ENCODE peak calls at places on chromosomes 6 and 20, in ten cellular contexts. One of them, this sample, is unnamed.
A peak's percentile ranks its signal among the peaks of the same experiment; 100 is the strongest.

GRCh38 chr6:83198486-83199172 is 5.5 kb downstream of the RWDD2A start:
- DNase-seq in CD8-positive, alpha-beta memory T cell: no peak
- DNase-seq in H9: no peak
- DNase-seq in fibroblast of lung: peak; percentile 60
- DNase-seq in upper lobe of right lung: no peak
- DNase-seq in heart right ventricle: no peak
- DNase-seq in A673: no peak
- DNase-seq in colonic mucosa: no peak
- DNase-seq in mammary epithelial cell: no peak
- DNase-seq in SJCRH30: no peak
- DNase-seq in this sample: peak; percentile 78

GRCh38 chr6:68296126-68296525 is 339.0 kb upstream of the ADGRB3 start:
- DNase-seq in CD8-positive, alpha-beta memory T cell: no peak
- DNase-seq in H9: no peak
- DNase-seq in fibroblast of lung: peak; percentile 67
- DNase-seq in upper lobe of right lung: no peak
- DNase-seq in heart right ventricle: no peak
- DNase-seq in A673: no peak
- DNase-seq in colonic mucosa: no peak
- DNase-seq in mammary epithelial cell: no peak
- DNase-seq in SJCRH30: no peak
- DNase-seq in this sample: no peak

GRCh38 chr6:11662323-11662722 is 116.3 kb downstream of the ADTRP start:
- DNase-seq in CD8-positive, alpha-beta memory T cell: no peak
- DNase-seq in H9: no peak
- DNase-seq in fibroblast of lung: no peak
- DNase-seq in upper lobe of right lung: no peak
- DNase-seq in heart right ventricle: no peak
- DNase-seq in A673: no peak
- DNase-seq in colonic mucosa: no peak
- DNase-seq in mammary epithelial cell: no peak
- DNase-seq in SJCRH30: no peak
- DNase-seq in this sample: no peak

GRCh38 chr6:111552999-111553398 is 52.7 kb downstream of the TRAF3IP2 start:
- DNase-seq in CD8-positive, alpha-beta memory T cell: no peak
- DNase-seq in H9: no peak
- DNase-seq in fibroblast of lung: no peak
- DNase-seq in upper lobe of right lung: no peak
- DNase-seq in heart right ventricle: no peak
- DNase-seq in A673: no peak
- DNase-seq in colonic mucosa: no peak
- DNase-seq in mammary epithelial cell: no peak
- DNase-seq in SJCRH30: no peak
- DNase-seq in this sample: no peak

GRCh38 chr20:48092596-48093280 is 307.5 kb upstream of the SULF2 start:
- DNase-seq in CD8-positive, alpha-beta memory T cell: no peak
- DNase-seq in H9: no peak
- DNase-seq in fibroblast of lung: peak; percentile 62
- DNase-seq in upper lobe of right lung: peak; percentile 55
- DNase-seq in heart right ventricle: no peak
- DNase-seq in A673: no peak
- DNase-seq in colonic mucosa: no peak
- DNase-seq in mammary epithelial cell: no peak
- DNase-seq in SJCRH30: no peak
- DNase-seq in this sample: no peak

GRCh38 chr20:1968958-1969357 is 24.9 kb downstream of the PDYN start:
- DNase-seq in CD8-positive, alpha-beta memory T cell: no peak
- DNase-seq in H9: no peak
- DNase-seq in fibroblast of lung: no peak
- DNase-seq in upper lobe of right lung: no peak
- DNase-seq in heart right ventricle: no peak
- DNase-seq in A673: no peak
- DNase-seq in colonic mucosa: no peak
- DNase-seq in mammary epithelial cell: no peak
- DNase-seq in SJCRH30: no peak
- DNase-seq in this sample: no peak

GRCh38 chr6:139291813-139292619 is at the start of gene TXLNB:
- DNase-seq in CD8-positive, alpha-beta memory T cell: peak; percentile 84
- DNase-seq in H9: peak; percentile 43
- DNase-seq in fibroblast of lung: peak; percentile 88
- DNase-seq in upper lobe of right lung: peak; percentile 79
- DNase-seq in heart right ventricle: peak; percentile 83
- DNase-seq in A673: no peak
- DNase-seq in colonic mucosa: peak; percentile 65
- DNase-seq in mammary epithelial cell: peak; percentile 81
- DNase-seq in SJCRH30: peak; percentile 70
- DNase-seq in this sample: peak; percentile 86

GRCh38 chr20:36969478-36970186 is 18.1 kb upstream of the SAMHD1 start:
- DNase-seq in CD8-positive, alpha-beta memory T cell: no peak
- DNase-seq in H9: no peak
- DNase-seq in fibroblast of lung: no peak
- DNase-seq in upper lobe of right lung: no peak
- DNase-seq in heart right ventricle: no peak
- DNase-seq in A673: no peak
- DNase-seq in colonic mucosa: no peak
- DNase-seq in mammary epithelial cell: no peak
- DNase-seq in SJCRH30: no peak
- DNase-seq in this sample: no peak

GRCh38 chr6:46501136-46502089 is 10.2 kb upstream of the RCAN2 start:
- DNase-seq in CD8-positive, alpha-beta memory T cell: no peak
- DNase-seq in H9: no peak
- DNase-seq in fibroblast of lung: peak; percentile 10
- DNase-seq in upper lobe of right lung: no peak
- DNase-seq in heart right ventricle: no peak
- DNase-seq in A673: no peak
- DNase-seq in colonic mucosa: no peak
- DNase-seq in mammary epithelial cell: peak; percentile 16
- DNase-seq in SJCRH30: no peak
- DNase-seq in this sample: peak; percentile 63

GRCh38 chr6:53771780-53772624 is 22.8 kb upstream of the LRRC1 start:
- DNase-seq in CD8-positive, alpha-beta memory T cell: no peak
- DNase-seq in H9: no peak
- DNase-seq in fibroblast of lung: peak; percentile 89
- DNase-seq in upper lobe of right lung: no peak
- DNase-seq in heart right ventricle: no peak
- DNase-seq in A673: no peak
- DNase-seq in colonic mucosa: no peak
- DNase-seq in mammary epithelial cell: peak; percentile 42
- DNase-seq in SJCRH30: no peak
- DNase-seq in this sample: peak; percentile 70

GRCh38 chr6:159606786-159607185 is 86.3 kb downstream of the SOD2 start:
- DNase-seq in CD8-positive, alpha-beta memory T cell: no peak
- DNase-seq in H9: no peak
- DNase-seq in fibroblast of lung: peak; percentile 7
- DNase-seq in upper lobe of right lung: no peak
- DNase-seq in heart right ventricle: no peak
- DNase-seq in A673: no peak
- DNase-seq in colonic mucosa: no peak
- DNase-seq in mammary epithelial cell: no peak
- DNase-seq in SJCRH30: no peak
- DNase-seq in this sample: peak; percentile 41

GRCh38 chr6:140321891-140322290 is 947.4 kb upstream of the CITED2 start:
- DNase-seq in CD8-positive, alpha-beta memory T cell: no peak
- DNase-seq in H9: no peak
- DNase-seq in fibroblast of lung: no peak
- DNase-seq in upper lobe of right lung: no peak
- DNase-seq in heart right ventricle: no peak
- DNase-seq in A673: no peak
- DNase-seq in colonic mucosa: no peak
- DNase-seq in mammary epithelial cell: no peak
- DNase-seq in SJCRH30: no peak
- DNase-seq in this sample: no peak

GRCh38 chr6:160073272-160073671 is 48.3 kb upstream of the SLC22A1 start:
- DNase-seq in CD8-positive, alpha-beta memory T cell: no peak
- DNase-seq in H9: no peak
- DNase-seq in fibroblast of lung: no peak
- DNase-seq in upper lobe of right lung: no peak
- DNase-seq in heart right ventricle: no peak
- DNase-seq in A673: no peak
- DNase-seq in colonic mucosa: no peak
- DNase-seq in mammary epithelial cell: no peak
- DNase-seq in SJCRH30: no peak
- DNase-seq in this sample: no peak

GRCh38 chr6:7106752-7107577 is 796 bp upstream of the RREB1 start:
- DNase-seq in CD8-positive, alpha-beta memory T cell: peak; percentile 59
- DNase-seq in H9: peak; percentile 48
- DNase-seq in fibroblast of lung: no peak
- DNase-seq in upper lobe of right lung: peak; percentile 74
- DNase-seq in heart right ventricle: peak; percentile 46
- DNase-seq in A673: peak; percentile 41
- DNase-seq in colonic mucosa: peak; percentile 63
- DNase-seq in mammary epithelial cell: no peak
- DNase-seq in SJCRH30: peak; percentile 6
- DNase-seq in this sample: peak; percentile 62

GRCh38 chr6:107679457-107679856 is 144.7 kb downstream of the SCML4 start:
- DNase-seq in CD8-positive, alpha-beta memory T cell: no peak
- DNase-seq in H9: peak; percentile 79
- DNase-seq in fibroblast of lung: peak; percentile 50
- DNase-seq in upper lobe of right lung: no peak
- DNase-seq in heart right ventricle: no peak
- DNase-seq in A673: peak; percentile 26
- DNase-seq in colonic mucosa: no peak
- DNase-seq in mammary epithelial cell: no peak
- DNase-seq in SJCRH30: no peak
- DNase-seq in this sample: peak; percentile 83

GRCh38 chr6:26328265-26328844 is 36.6 kb upstream of the BTN3A2 start:
- DNase-seq in CD8-positive, alpha-beta memory T cell: peak; percentile 45
- DNase-seq in H9: no peak
- DNase-seq in fibroblast of lung: no peak
- DNase-seq in upper lobe of right lung: no peak
- DNase-seq in heart right ventricle: no peak
- DNase-seq in A673: peak; percentile 54
- DNase-seq in colonic mucosa: no peak
- DNase-seq in mammary epithelial cell: no peak
- DNase-seq in SJCRH30: no peak
- DNase-seq in this sample: no peak

DNA sequence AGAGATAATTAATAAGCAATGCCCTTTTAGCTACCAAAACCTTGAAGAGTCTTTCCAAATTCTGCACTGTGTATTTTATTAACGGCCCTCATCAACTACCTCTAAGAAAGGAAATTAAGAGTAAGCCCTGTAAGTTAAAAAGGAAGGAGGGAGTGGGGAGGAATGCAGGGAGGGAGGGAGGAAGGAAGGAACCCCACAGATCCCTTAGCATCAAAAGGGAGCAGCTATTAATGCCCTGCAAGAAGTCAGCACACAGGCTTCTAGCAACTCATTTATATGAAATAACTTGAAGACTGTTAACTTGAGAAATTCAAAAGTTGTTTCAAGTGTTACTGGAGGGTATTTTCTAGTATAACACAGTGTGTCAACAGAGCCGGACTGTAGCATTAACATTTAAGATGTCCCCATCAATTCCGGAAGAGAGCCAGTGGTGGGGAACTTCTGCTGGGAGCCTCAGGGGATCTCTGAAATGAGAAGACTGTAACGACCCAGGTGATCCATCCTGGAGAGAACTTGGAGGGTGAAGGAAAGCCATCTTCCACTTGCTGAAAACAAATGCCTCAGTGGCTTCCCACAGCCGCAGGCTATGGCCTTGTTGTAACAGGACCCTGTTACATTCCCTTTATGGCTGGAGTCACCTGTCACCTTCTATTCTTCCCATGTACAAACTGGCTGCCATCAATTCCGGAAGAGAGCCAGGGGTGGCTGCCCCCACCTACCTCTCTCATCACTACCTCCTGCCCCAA is 33.2 kb downstream of the SLC22A23 start:
- DNase-seq in CD8-positive, alpha-beta memory T cell: no peak
- DNase-seq in H9: peak; percentile 80
- DNase-seq in fibroblast of lung: no peak
- DNase-seq in upper lobe of right lung: no peak
- DNase-seq in heart right ventricle: no peak
- DNase-seq in A673: peak; percentile 66
- DNase-seq in colonic mucosa: no peak
- DNase-seq in mammary epithelial cell: no peak
- DNase-seq in SJCRH30: no peak
- DNase-seq in this sample: no peak
- H3K4me1 ChIP-seq in CD8-positive, alpha-beta memory T cell: no peaks in the 10 kb centered on the region
- H3K4me1 ChIP-seq in H9: peaks cover 28% of the 10 kb centered on the region
- H3K4me1 ChIP-seq in fibroblast of lung: no peaks in the 10 kb centered on the region
- H3K4me1 ChIP-seq in upper lobe of right lung: no peaks in the 10 kb centered on the region
- H3K4me1 ChIP-seq in heart right ventricle: peaks cover 18% of the 10 kb centered on the region
- H3K4me1 ChIP-seq in A673: peaks cover 61% of the 10 kb centered on the region
- H3K4me1 ChIP-seq in colonic mucosa: no peaks in the 10 kb centered on the region
- H3K4me1 ChIP-seq in mammary epithelial cell: peaks cover 49% of the 10 kb centered on the region
- H3K4me1 ChIP-seq in SJCRH30: no peaks in the 10 kb centered on the region
- H3K4me1 ChIP-seq in this sample: peaks cover 66% of the 10 kb centered on the region

GRCh38 chr20:34010405-34010895 is 16.7 kb downstream of the RALY start:
- DNase-seq in CD8-positive, alpha-beta memory T cell: no peak
- DNase-seq in H9: peak; percentile 51
- DNase-seq in fibroblast of lung: no peak
- DNase-seq in upper lobe of right lung: no peak
- DNase-seq in heart right ventricle: no peak
- DNase-seq in A673: no peak
- DNase-seq in colonic mucosa: no peak
- DNase-seq in mammary epithelial cell: no peak
- DNase-seq in SJCRH30: no peak
- DNase-seq in this sample: no peak
- H3K4me1 ChIP-seq in CD8-positive, alpha-beta memory T cell: peaks cover 71% of the 10 kb centered on the region
- H3K4me1 ChIP-seq in H9: peaks cover 7% of the 10 kb centered on the region
- H3K4me1 ChIP-seq in fibroblast of lung: no peaks in the 10 kb centered on the region
- H3K4me1 ChIP-seq in upper lobe of right lung: peaks cover 38% of the 10 kb centered on the region
- H3K4me1 ChIP-seq in heart right ventricle: peaks cover 79% of the 10 kb centered on the region
- H3K4me1 ChIP-seq in A673: no peaks in the 10 kb centered on the region
- H3K4me1 ChIP-seq in colonic mucosa: peaks cover 29% of the 10 kb centered on the region
- H3K4me1 ChIP-seq in mammary epithelial cell: peaks cover 3% of the 10 kb centered on the region
- H3K4me1 ChIP-seq in SJCRH30: no peaks in the 10 kb centered on the region
- H3K4me1 ChIP-seq in this sample: no peaks in the 10 kb centered on the region

GRCh38 chr6:169556758-169557505 is 144.9 kb downstream of the WDR27 start:
- DNase-seq in CD8-positive, alpha-beta memory T cell: peak; percentile 27
- DNase-seq in H9: no peak
- DNase-seq in fibroblast of lung: no peak
- DNase-seq in upper lobe of right lung: no peak
- DNase-seq in heart right ventricle: no peak
- DNase-seq in A673: no peak
- DNase-seq in colonic mucosa: no peak
- DNase-seq in mammary epithelial cell: no peak
- DNase-seq in SJCRH30: no peak
- DNase-seq in this sample: no peak
- H3K4me1 ChIP-seq in CD8-positive, alpha-beta memory T cell: peaks cover 10% of the 10 kb centered on the region
- H3K4me1 ChIP-seq in H9: no peaks in the 10 kb centered on the region
- H3K4me1 ChIP-seq in fibroblast of lung: no peaks in the 10 kb centered on the region
- H3K4me1 ChIP-seq in upper lobe of right lung: no peaks in the 10 kb centered on the region
- H3K4me1 ChIP-seq in heart right ventricle: no peaks in the 10 kb centered on the region
- H3K4me1 ChIP-seq in A673: no peaks in the 10 kb centered on the region
- H3K4me1 ChIP-seq in colonic mucosa: no peaks in the 10 kb centered on the region
- H3K4me1 ChIP-seq in mammary epithelial cell: no peaks in the 10 kb centered on the region
- H3K4me1 ChIP-seq in SJCRH30: no peaks in the 10 kb centered on the region
- H3K4me1 ChIP-seq in this sample: peaks cover 39% of the 10 kb centered on the region

DNA sequence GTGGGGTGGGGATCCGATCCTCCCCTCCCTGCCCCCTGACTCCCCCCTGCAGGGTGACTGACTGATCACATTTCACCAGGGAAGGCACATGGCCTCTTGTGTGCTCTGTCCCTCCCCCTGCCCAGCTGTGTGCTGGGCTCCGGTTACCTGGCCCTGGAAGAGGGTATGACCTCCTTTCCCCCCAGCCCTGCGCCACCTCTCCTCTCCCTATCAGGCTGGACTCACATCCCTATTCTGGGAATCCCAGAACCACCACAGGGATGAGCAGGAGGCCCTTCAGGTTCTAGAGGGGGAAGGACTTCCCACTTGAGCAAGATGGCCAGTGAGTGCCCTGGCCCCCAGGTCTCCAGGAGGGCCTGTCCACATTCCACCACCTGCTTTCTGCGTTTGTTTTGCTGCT is 2.1 kb upstream of the IP6K3 start:
- DNase-seq in CD8-positive, alpha-beta memory T cell: no peak
- DNase-seq in H9: no peak
- DNase-seq in fibroblast of lung: no peak
- DNase-seq in upper lobe of right lung: no peak
- DNase-seq in heart right ventricle: no peak
- DNase-seq in A673: no peak
- DNase-seq in colonic mucosa: no peak
- DNase-seq in mammary epithelial cell: no peak
- DNase-seq in SJCRH30: peak; percentile 15
- DNase-seq in this sample: no peak
- H3K4me1 ChIP-seq in CD8-positive, alpha-beta memory T cell: no peaks in the 10 kb centered on the region
- H3K4me1 ChIP-seq in H9: peaks cover 8% of the 10 kb centered on the region
- H3K4me1 ChIP-seq in fibroblast of lung: peaks cover 22% of the 10 kb centered on the region
- H3K4me1 ChIP-seq in upper lobe of right lung: peaks cover 8% of the 10 kb centered on the region
- H3K4me1 ChIP-seq in heart right ventricle: peaks cover 22% of the 10 kb centered on the region
- H3K4me1 ChIP-seq in A673: peaks cover 30% of the 10 kb centered on the region
- H3K4me1 ChIP-seq in colonic mucosa: peaks cover 26% of the 10 kb centered on the region
- H3K4me1 ChIP-seq in mammary epithelial cell: peaks cover 52% of the 10 kb centered on the region
- H3K4me1 ChIP-seq in SJCRH30: peaks cover 52% of the 10 kb centered on the region
- H3K4me1 ChIP-seq in this sample: peaks cover 15% of the 10 kb centered on the region